ENCODE peak calls at places on chromosome 20, in eight cellular contexts. One of them, this sample, is unnamed.
A peak's percentile ranks its signal among the peaks of the same experiment; 100 is the strongest.

GRCh38 chr20:58645277-58645968 is 5.7 kb upstream of the STX16 start:
- DNase-seq in M059J: peak; percentile 98
- DNase-seq in activated CD4-positive, alpha-beta T cell treated with anti-CD3 and anti-CD28 coated beads, Interleukin-2, amount 50 U/mL, for 24 hours: no peak
- DNase-seq in naive thymus-derived CD8-positive, alpha-beta T cell: no peak
- DNase-seq in NCI-H1105: no peak
- DNase-seq in CD8-positive, alpha-beta T cell: no peak
- DNase-seq in posterior cingulate gyrus: no peak
- DNase-seq in stimulated activated CD4-positive, alpha-beta T cell treated with anti-CD3 and anti-CD28 coated beads, Interleukin-12 subunit alpha, Interleukin-12 subunit beta, amount 100 ng/mL, for 4 hours: no peak
- DNase-seq in this sample: no peak

GRCh38 chr20:3121271-3121911 is 36.9 kb upstream of the AVP start:
- DNase-seq in CD8-positive, alpha-beta T cell: peak; percentile 41
- DNase-seq in stimulated activated CD4-positive, alpha-beta T cell treated with anti-CD3 and anti-CD28 coated beads, Interleukin-12 subunit alpha, Interleukin-12 subunit beta, amount 100 ng/mL, for 4 hours: no peak
- DNase-seq in activated CD4-positive, alpha-beta T cell treated with anti-CD3 and anti-CD28 coated beads, Interleukin-2, amount 50 U/mL, for 24 hours: no peak
- DNase-seq in NCI-H1105: no peak
- DNase-seq in posterior cingulate gyrus: no peak
- DNase-seq in M059J: no peak
- DNase-seq in naive thymus-derived CD8-positive, alpha-beta T cell: peak; percentile 59
- DNase-seq in this sample: no peak

GRCh38 chr20:31833130-31833930 is 12.1 kb downstream of the FOXS1 start:
- DNase-seq in M059J: peak; percentile 47
- DNase-seq in CD8-positive, alpha-beta T cell: peak; percentile 65
- DNase-seq in stimulated activated CD4-positive, alpha-beta T cell treated with anti-CD3 and anti-CD28 coated beads, Interleukin-12 subunit alpha, Interleukin-12 subunit beta, amount 100 ng/mL, for 4 hours: peak; percentile 61
- DNase-seq in NCI-H1105: no peak
- DNase-seq in activated CD4-positive, alpha-beta T cell treated with anti-CD3 and anti-CD28 coated beads, Interleukin-2, amount 50 U/mL, for 24 hours: peak; percentile 42
- DNase-seq in posterior cingulate gyrus: peak; percentile 89
- DNase-seq in naive thymus-derived CD8-positive, alpha-beta T cell: peak; percentile 52
- DNase-seq in this sample: no peak

GRCh38 chr20:1331801-1332453 is 3.0 kb upstream of the SDCBP2 start:
- DNase-seq in posterior cingulate gyrus: no peak
- DNase-seq in NCI-H1105: no peak
- DNase-seq in stimulated activated CD4-positive, alpha-beta T cell treated with anti-CD3 and anti-CD28 coated beads, Interleukin-12 subunit alpha, Interleukin-12 subunit beta, amount 100 ng/mL, for 4 hours: no peak
- DNase-seq in CD8-positive, alpha-beta T cell: no peak
- DNase-seq in activated CD4-positive, alpha-beta T cell treated with anti-CD3 and anti-CD28 coated beads, Interleukin-2, amount 50 U/mL, for 24 hours: no peak
- DNase-seq in M059J: no peak
- DNase-seq in naive thymus-derived CD8-positive, alpha-beta T cell: no peak
- DNase-seq in this sample: no peak

GRCh38 chr20:54061106-54061881 is 9.1 kb downstream of the BCAS1 start:
- DNase-seq in activated CD4-positive, alpha-beta T cell treated with anti-CD3 and anti-CD28 coated beads, Interleukin-2, amount 50 U/mL, for 24 hours: no peak
- DNase-seq in stimulated activated CD4-positive, alpha-beta T cell treated with anti-CD3 and anti-CD28 coated beads, Interleukin-12 subunit alpha, Interleukin-12 subunit beta, amount 100 ng/mL, for 4 hours: no peak
- DNase-seq in CD8-positive, alpha-beta T cell: no peak
- DNase-seq in naive thymus-derived CD8-positive, alpha-beta T cell: no peak
- DNase-seq in NCI-H1105: no peak
- DNase-seq in M059J: peak; percentile 75
- DNase-seq in posterior cingulate gyrus: no peak
- DNase-seq in this sample: no peak

GRCh38 chr20:40251284-40251932 is 437.6 kb downstream of the MAFB start:
- DNase-seq in posterior cingulate gyrus: peak; percentile 39
- DNase-seq in stimulated activated CD4-positive, alpha-beta T cell treated with anti-CD3 and anti-CD28 coated beads, Interleukin-12 subunit alpha, Interleukin-12 subunit beta, amount 100 ng/mL, for 4 hours: no peak
- DNase-seq in activated CD4-positive, alpha-beta T cell treated with anti-CD3 and anti-CD28 coated beads, Interleukin-2, amount 50 U/mL, for 24 hours: no peak
- DNase-seq in naive thymus-derived CD8-positive, alpha-beta T cell: no peak
- DNase-seq in M059J: peak; percentile 70
- DNase-seq in CD8-positive, alpha-beta T cell: no peak
- DNase-seq in NCI-H1105: no peak
- DNase-seq in this sample: no peak

GRCh38 chr20:45823949-45824835 is 2.9 kb downstream of the TNNC2 start:
- DNase-seq in NCI-H1105: no peak
- DNase-seq in naive thymus-derived CD8-positive, alpha-beta T cell: peak; percentile 28
- DNase-seq in stimulated activated CD4-positive, alpha-beta T cell treated with anti-CD3 and anti-CD28 coated beads, Interleukin-12 subunit alpha, Interleukin-12 subunit beta, amount 100 ng/mL, for 4 hours: peak; percentile 40
- DNase-seq in M059J: no peak
- DNase-seq in CD8-positive, alpha-beta T cell: peak; percentile 48
- DNase-seq in activated CD4-positive, alpha-beta T cell treated with anti-CD3 and anti-CD28 coated beads, Interleukin-2, amount 50 U/mL, for 24 hours: peak; percentile 10
- DNase-seq in posterior cingulate gyrus: peak; percentile 90
- DNase-seq in this sample: no peak

GRCh38 chr20:53739799-53740785 is 146.5 kb upstream of the ZNF217 start:
- DNase-seq in M059J: peak; percentile 79
- DNase-seq in CD8-positive, alpha-beta T cell: no peak
- DNase-seq in naive thymus-derived CD8-positive, alpha-beta T cell: no peak
- DNase-seq in activated CD4-positive, alpha-beta T cell treated with anti-CD3 and anti-CD28 coated beads, Interleukin-2, amount 50 U/mL, for 24 hours: no peak
- DNase-seq in posterior cingulate gyrus: no peak
- DNase-seq in stimulated activated CD4-positive, alpha-beta T cell treated with anti-CD3 and anti-CD28 coated beads, Interleukin-12 subunit alpha, Interleukin-12 subunit beta, amount 100 ng/mL, for 4 hours: no peak
- DNase-seq in NCI-H1105: no peak
- DNase-seq in this sample: no peak

GRCh38 chr20:41089555-41089954 is 47.8 kb upstream of the PLCG1 start:
- DNase-seq in naive thymus-derived CD8-positive, alpha-beta T cell: no peak
- DNase-seq in NCI-H1105: no peak
- DNase-seq in CD8-positive, alpha-beta T cell: no peak
- DNase-seq in activated CD4-positive, alpha-beta T cell treated with anti-CD3 and anti-CD28 coated beads, Interleukin-2, amount 50 U/mL, for 24 hours: no peak
- DNase-seq in posterior cingulate gyrus: no peak
- DNase-seq in stimulated activated CD4-positive, alpha-beta T cell treated with anti-CD3 and anti-CD28 coated beads, Interleukin-12 subunit alpha, Interleukin-12 subunit beta, amount 100 ng/mL, for 4 hours: no peak
- DNase-seq in M059J: no peak
- DNase-seq in this sample: no peak

GRCh38 chr20:33739493-33739892 is 7.7 kb downstream of the ZNF341 start:
- DNase-seq in CD8-positive, alpha-beta T cell: no peak
- DNase-seq in naive thymus-derived CD8-positive, alpha-beta T cell: no peak
- DNase-seq in M059J: no peak
- DNase-seq in stimulated activated CD4-positive, alpha-beta T cell treated with anti-CD3 and anti-CD28 coated beads, Interleukin-12 subunit alpha, Interleukin-12 subunit beta, amount 100 ng/mL, for 4 hours: no peak
- DNase-seq in activated CD4-positive, alpha-beta T cell treated with anti-CD3 and anti-CD28 coated beads, Interleukin-2, amount 50 U/mL, for 24 hours: no peak
- DNase-seq in NCI-H1105: no peak
- DNase-seq in posterior cingulate gyrus: no peak
- DNase-seq in this sample: no peak

GRCh38 chr20:3871549-3872265 is 17.5 kb upstream of the PANK2 start:
- DNase-seq in activated CD4-positive, alpha-beta T cell treated with anti-CD3 and anti-CD28 coated beads, Interleukin-2, amount 50 U/mL, for 24 hours: no peak
- DNase-seq in posterior cingulate gyrus: peak; percentile 14
- DNase-seq in naive thymus-derived CD8-positive, alpha-beta T cell: no peak
- DNase-seq in CD8-positive, alpha-beta T cell: no peak
- DNase-seq in NCI-H1105: no peak
- DNase-seq in M059J: peak; percentile 88
- DNase-seq in stimulated activated CD4-positive, alpha-beta T cell treated with anti-CD3 and anti-CD28 coated beads, Interleukin-12 subunit alpha, Interleukin-12 subunit beta, amount 100 ng/mL, for 4 hours: no peak
- DNase-seq in this sample: no peak

GRCh38 chr20:38214256-38214870 is 46.2 kb downstream of the KIAA1755 start:
- DNase-seq in M059J: no peak
- DNase-seq in CD8-positive, alpha-beta T cell: no peak
- DNase-seq in naive thymus-derived CD8-positive, alpha-beta T cell: no peak
- DNase-seq in posterior cingulate gyrus: no peak
- DNase-seq in stimulated activated CD4-positive, alpha-beta T cell treated with anti-CD3 and anti-CD28 coated beads, Interleukin-12 subunit alpha, Interleukin-12 subunit beta, amount 100 ng/mL, for 4 hours: no peak
- DNase-seq in activated CD4-positive, alpha-beta T cell treated with anti-CD3 and anti-CD28 coated beads, Interleukin-2, amount 50 U/mL, for 24 hours: no peak
- DNase-seq in NCI-H1105: no peak
- DNase-seq in this sample: no peak

GRCh38 chr20:37741560-37741959 is 47.7 kb downstream of the CTNNBL1 start:
- DNase-seq in naive thymus-derived CD8-positive, alpha-beta T cell: no peak
- DNase-seq in posterior cingulate gyrus: no peak
- DNase-seq in activated CD4-positive, alpha-beta T cell treated with anti-CD3 and anti-CD28 coated beads, Interleukin-2, amount 50 U/mL, for 24 hours: no peak
- DNase-seq in CD8-positive, alpha-beta T cell: no peak
- DNase-seq in stimulated activated CD4-positive, alpha-beta T cell treated with anti-CD3 and anti-CD28 coated beads, Interleukin-12 subunit alpha, Interleukin-12 subunit beta, amount 100 ng/mL, for 4 hours: no peak
- DNase-seq in NCI-H1105: no peak
- DNase-seq in M059J: no peak
- DNase-seq in this sample: no peak

GRCh38 chr20:22691369-22692118 is 107.2 kb upstream of the FOXA2 start:
- DNase-seq in NCI-H1105: peak; percentile 71
- DNase-seq in CD8-positive, alpha-beta T cell: peak; percentile 28
- DNase-seq in naive thymus-derived CD8-positive, alpha-beta T cell: peak; percentile 33
- DNase-seq in M059J: peak; percentile 74
- DNase-seq in posterior cingulate gyrus: peak; percentile 97
- DNase-seq in stimulated activated CD4-positive, alpha-beta T cell treated with anti-CD3 and anti-CD28 coated beads, Interleukin-12 subunit alpha, Interleukin-12 subunit beta, amount 100 ng/mL, for 4 hours: peak; percentile 33
- DNase-seq in activated CD4-positive, alpha-beta T cell treated with anti-CD3 and anti-CD28 coated beads, Interleukin-2, amount 50 U/mL, for 24 hours: peak; percentile 4
- DNase-seq in this sample: no peak

GRCh38 chr20:62805365-62805710 is 703 bp downstream of the OGFR start:
- DNase-seq in posterior cingulate gyrus: no peak
- DNase-seq in M059J: peak; percentile 39
- DNase-seq in stimulated activated CD4-positive, alpha-beta T cell treated with anti-CD3 and anti-CD28 coated beads, Interleukin-12 subunit alpha, Interleukin-12 subunit beta, amount 100 ng/mL, for 4 hours: no peak
- DNase-seq in CD8-positive, alpha-beta T cell: peak; percentile 22
- DNase-seq in NCI-H1105: no peak
- DNase-seq in activated CD4-positive, alpha-beta T cell treated with anti-CD3 and anti-CD28 coated beads, Interleukin-2, amount 50 U/mL, for 24 hours: no peak
- DNase-seq in naive thymus-derived CD8-positive, alpha-beta T cell: no peak
- DNase-seq in this sample: no peak

GRCh38 chr20:17558154-17558940 is 11.5 kb upstream of the DSTN start:
- DNase-seq in naive thymus-derived CD8-positive, alpha-beta T cell: no peak
- DNase-seq in M059J: peak; percentile 100
- DNase-seq in CD8-positive, alpha-beta T cell: no peak
- DNase-seq in posterior cingulate gyrus: no peak
- DNase-seq in activated CD4-positive, alpha-beta T cell treated with anti-CD3 and anti-CD28 coated beads, Interleukin-2, amount 50 U/mL, for 24 hours: no peak
- DNase-seq in stimulated activated CD4-positive, alpha-beta T cell treated with anti-CD3 and anti-CD28 coated beads, Interleukin-12 subunit alpha, Interleukin-12 subunit beta, amount 100 ng/mL, for 4 hours: no peak
- DNase-seq in NCI-H1105: no peak
- DNase-seq in this sample: peak; percentile 58

GRCh38 chr20:47225458-47225857 is 131.0 kb downstream of the ZMYND8 start:
- DNase-seq in activated CD4-positive, alpha-beta T cell treated with anti-CD3 and anti-CD28 coated beads, Interleukin-2, amount 50 U/mL, for 24 hours: no peak
- DNase-seq in stimulated activated CD4-positive, alpha-beta T cell treated with anti-CD3 and anti-CD28 coated beads, Interleukin-12 subunit alpha, Interleukin-12 subunit beta, amount 100 ng/mL, for 4 hours: no peak
- DNase-seq in posterior cingulate gyrus: no peak
- DNase-seq in naive thymus-derived CD8-positive, alpha-beta T cell: no peak
- DNase-seq in NCI-H1105: no peak
- DNase-seq in CD8-positive, alpha-beta T cell: no peak
- DNase-seq in M059J: no peak
- DNase-seq in this sample: no peak

GRCh38 chr20:62454936-62455673 is 20.7 kb downstream of the GATA5 start:
- DNase-seq in posterior cingulate gyrus: no peak
- DNase-seq in activated CD4-positive, alpha-beta T cell treated with anti-CD3 and anti-CD28 coated beads, Interleukin-2, amount 50 U/mL, for 24 hours: no peak
- DNase-seq in M059J: no peak
- DNase-seq in CD8-positive, alpha-beta T cell: no peak
- DNase-seq in stimulated activated CD4-positive, alpha-beta T cell treated with anti-CD3 and anti-CD28 coated beads, Interleukin-12 subunit alpha, Interleukin-12 subunit beta, amount 100 ng/mL, for 4 hours: no peak
- DNase-seq in naive thymus-derived CD8-positive, alpha-beta T cell: no peak
- DNase-seq in NCI-H1105: no peak
- DNase-seq in this sample: no peak

GRCh38 chr20:6764619-6765018 is 2.9 kb upstream of the BMP2 start:
- DNase-seq in NCI-H1105: no peak
- DNase-seq in activated CD4-positive, alpha-beta T cell treated with anti-CD3 and anti-CD28 coated beads, Interleukin-2, amount 50 U/mL, for 24 hours: no peak
- DNase-seq in naive thymus-derived CD8-positive, alpha-beta T cell: no peak
- DNase-seq in stimulated activated CD4-positive, alpha-beta T cell treated with anti-CD3 and anti-CD28 coated beads, Interleukin-12 subunit alpha, Interleukin-12 subunit beta, amount 100 ng/mL, for 4 hours: no peak
- DNase-seq in CD8-positive, alpha-beta T cell: no peak
- DNase-seq in M059J: no peak
- DNase-seq in posterior cingulate gyrus: no peak
- DNase-seq in this sample: no peak

GRCh38 chr20:60271597-60271996 is 313.4 kb downstream of the CDH26 start:
- DNase-seq in posterior cingulate gyrus: no peak
- DNase-seq in stimulated activated CD4-positive, alpha-beta T cell treated with anti-CD3 and anti-CD28 coated beads, Interleukin-12 subunit alpha, Interleukin-12 subunit beta, amount 100 ng/mL, for 4 hours: no peak
- DNase-seq in naive thymus-derived CD8-positive, alpha-beta T cell: no peak
- DNase-seq in NCI-H1105: no peak
- DNase-seq in CD8-positive, alpha-beta T cell: no peak
- DNase-seq in M059J: peak; percentile 28
- DNase-seq in activated CD4-positive, alpha-beta T cell treated with anti-CD3 and anti-CD28 coated beads, Interleukin-2, amount 50 U/mL, for 24 hours: no peak
- DNase-seq in this sample: no peak

GRCh38 chr20:57664924-57665588 is 44.8 kb downstream of the PMEPA1 start:
- DNase-seq in M059J: no peak
- DNase-seq in stimulated activated CD4-positive, alpha-beta T cell treated with anti-CD3 and anti-CD28 coated beads, Interleukin-12 subunit alpha, Interleukin-12 subunit beta, amount 100 ng/mL, for 4 hours: no peak
- DNase-seq in activated CD4-positive, alpha-beta T cell treated with anti-CD3 and anti-CD28 coated beads, Interleukin-2, amount 50 U/mL, for 24 hours: no peak
- DNase-seq in naive thymus-derived CD8-positive, alpha-beta T cell: no peak
- DNase-seq in NCI-H1105: no peak
- DNase-seq in posterior cingulate gyrus: peak; percentile 56
- DNase-seq in CD8-positive, alpha-beta T cell: no peak
- DNase-seq in this sample: no peak

GRCh38 chr20:49865559-49865958 is 49.8 kb downstream of the SPATA2 start:
- DNase-seq in activated CD4-positive, alpha-beta T cell treated with anti-CD3 and anti-CD28 coated beads, Interleukin-2, amount 50 U/mL, for 24 hours: no peak
- DNase-seq in stimulated activated CD4-positive, alpha-beta T cell treated with anti-CD3 and anti-CD28 coated beads, Interleukin-12 subunit alpha, Interleukin-12 subunit beta, amount 100 ng/mL, for 4 hours: no peak
- DNase-seq in naive thymus-derived CD8-positive, alpha-beta T cell: no peak
- DNase-seq in CD8-positive, alpha-beta T cell: no peak
- DNase-seq in posterior cingulate gyrus: no peak
- DNase-seq in NCI-H1105: no peak
- DNase-seq in M059J: no peak
- DNase-seq in this sample: no peak

GRCh38 chr20:47360489-47361267 is 4.2 kb upstream of the ZMYND8 start:
- DNase-seq in M059J: peak; percentile 99
- DNase-seq in stimulated activated CD4-positive, alpha-beta T cell treated with anti-CD3 and anti-CD28 coated beads, Interleukin-12 subunit alpha, Interleukin-12 subunit beta, amount 100 ng/mL, for 4 hours: no peak
- DNase-seq in activated CD4-positive, alpha-beta T cell treated with anti-CD3 and anti-CD28 coated beads, Interleukin-2, amount 50 U/mL, for 24 hours: no peak
- DNase-seq in NCI-H1105: peak; percentile 97
- DNase-seq in posterior cingulate gyrus: peak; percentile 95
- DNase-seq in CD8-positive, alpha-beta T cell: no peak
- DNase-seq in naive thymus-derived CD8-positive, alpha-beta T cell: no peak
- DNase-seq in this sample: peak; percentile 70

GRCh38 chr20:19021406-19022117 is 190.9 kb upstream of the SLC24A3 start:
- DNase-seq in NCI-H1105: no peak
- DNase-seq in M059J: peak; percentile 8
- DNase-seq in activated CD4-positive, alpha-beta T cell treated with anti-CD3 and anti-CD28 coated beads, Interleukin-2, amount 50 U/mL, for 24 hours: no peak
- DNase-seq in stimulated activated CD4-positive, alpha-beta T cell treated with anti-CD3 and anti-CD28 coated beads, Interleukin-12 subunit alpha, Interleukin-12 subunit beta, amount 100 ng/mL, for 4 hours: no peak
- DNase-seq in posterior cingulate gyrus: no peak
- DNase-seq in CD8-positive, alpha-beta T cell: no peak
- DNase-seq in naive thymus-derived CD8-positive, alpha-beta T cell: no peak
- DNase-seq in this sample: no peak

GRCh38 chr20:2604506-2604835 is 48.0 kb upstream of the NOP56 start:
- DNase-seq in activated CD4-positive, alpha-beta T cell treated with anti-CD3 and anti-CD28 coated beads, Interleukin-2, amount 50 U/mL, for 24 hours: no peak
- DNase-seq in stimulated activated CD4-positive, alpha-beta T cell treated with anti-CD3 and anti-CD28 coated beads, Interleukin-12 subunit alpha, Interleukin-12 subunit beta, amount 100 ng/mL, for 4 hours: no peak
- DNase-seq in naive thymus-derived CD8-positive, alpha-beta T cell: no peak
- DNase-seq in NCI-H1105: peak; percentile 47
- DNase-seq in CD8-positive, alpha-beta T cell: no peak
- DNase-seq in posterior cingulate gyrus: no peak
- DNase-seq in M059J: peak; percentile 12
- DNase-seq in this sample: no peak

GRCh38 chr20:40991181-40991889 is 37.3 kb upstream of the TOP1 start:
- DNase-seq in posterior cingulate gyrus: no peak
- DNase-seq in naive thymus-derived CD8-positive, alpha-beta T cell: no peak
- DNase-seq in activated CD4-positive, alpha-beta T cell treated with anti-CD3 and anti-CD28 coated beads, Interleukin-2, amount 50 U/mL, for 24 hours: no peak
- DNase-seq in M059J: peak; percentile 67
- DNase-seq in NCI-H1105: no peak
- DNase-seq in stimulated activated CD4-positive, alpha-beta T cell treated with anti-CD3 and anti-CD28 coated beads, Interleukin-12 subunit alpha, Interleukin-12 subunit beta, amount 100 ng/mL, for 4 hours: no peak
- DNase-seq in CD8-positive, alpha-beta T cell: peak; percentile 11
- DNase-seq in this sample: no peak

GRCh38 chr20:22533823-22534751 is 50.3 kb downstream of the FOXA2 start:
- DNase-seq in stimulated activated CD4-positive, alpha-beta T cell treated with anti-CD3 and anti-CD28 coated beads, Interleukin-12 subunit alpha, Interleukin-12 subunit beta, amount 100 ng/mL, for 4 hours: no peak
- DNase-seq in posterior cingulate gyrus: peak; percentile 54
- DNase-seq in CD8-positive, alpha-beta T cell: no peak
- DNase-seq in M059J: no peak
- DNase-seq in naive thymus-derived CD8-positive, alpha-beta T cell: no peak
- DNase-seq in NCI-H1105: no peak
- DNase-seq in activated CD4-positive, alpha-beta T cell treated with anti-CD3 and anti-CD28 coated beads, Interleukin-2, amount 50 U/mL, for 24 hours: no peak
- DNase-seq in this sample: no peak

This sample was measured in thoracic aorta.